ENCODE peak calls at places on chromosomes 16 and 17, in four cellular contexts. A, Y, D and X are unnamed samples.
A peak's percentile ranks its signal among the peaks of the same experiment; 100 is the strongest.

GRCh38 chr17:1753767-1754429 is 8.0 kb upstream of the SERPINF1 start:
- DNase-seq in D (no peak), A (no peak), Y (no peak), X (peak; percentile 67)

GRCh38 chr16:12092347-12092882 is 115.9 kb downstream of the SNX29 start:
- DNase-seq in Y (no peak), A (peak; percentile 48), D (no peak), X (no peak)

GRCh38 chr16:31094088-31094423 is 541 bp downstream of the VKORC1 start:
- DNase-seq in Y (no peak), D (no peak), A (no peak), X (peak; percentile 54)

GRCh38 chr17:48310748-48311213 is 119.2 kb downstream of the SKAP1 start:
- DNase-seq in A (no peak), Y (no peak), D (no peak), X (no peak)

GRCh38 chr17:43645765-43646481 is 15.8 kb downstream of the MEOX1 start:
- DNase-seq in D (no peak), A (peak; percentile 26), Y (no peak), X (peak; percentile 95)

GRCh38 chr17:43673516-43674323 is 12.0 kb upstream of the MEOX1 start:
- DNase-seq in D (peak; percentile 68), Y (peak; percentile 56), A (peak; percentile 90), X (peak; percentile 69)

GRCh38 chr17:73401911-73402310 is 90.1 kb upstream of the CDC42EP4 start:
- DNase-seq in A (no peak), D (peak; percentile 33), Y (peak; percentile 36), X (peak; percentile 65)

GRCh38 chr17:556431-556995 is 158.1 kb downstream of the VPS53 start:
- DNase-seq in A (no peak), Y (no peak), D (no peak), X (peak; percentile 40)

GRCh38 chr16:10081201-10081940 is 100.9 kb downstream of the GRIN2A start:
- DNase-seq in Y (no peak), D (no peak), A (no peak), X (no peak)

GRCh38 chr16:26111900-26112299 is 420.1 kb downstream of the HS3ST4 start:
- DNase-seq in A (no peak), Y (no peak), D (no peak), X (no peak)

GRCh38 chr17:20196314-20196713 is 187.2 kb downstream of the SPECC1 start:
- DNase-seq in D (no peak), Y (no peak), A (no peak), X (no peak)

GRCh38 chr16:56734429-56734828 is 4.5 kb downstream of the NUP93 start:
- DNase-seq in D (no peak), A (no peak), Y (no peak), X (no peak)
- H3K27ac ChIP-seq in D (no peak overlapping the region), A (no peak overlapping the region), Y (no peak overlapping the region), X (no peak overlapping the region)

GRCh38 chr17:34635876-34636275 is 56.5 kb downstream of the TMEM132E start:
- DNase-seq in D (no peak), Y (no peak), A (no peak), X (no peak)
- H3K4me3 ChIP-seq in D (no peak overlapping the region), Y (no peak overlapping the region), A (no peak overlapping the region), X (no peak overlapping the region)

GRCh38 chr17:7026471-7027115 is 3.7 kb downstream of the BCL6B start:
- DNase-seq in D (no peak), Y (no peak), A (no peak), X (peak; percentile 39)
- H3K27ac ChIP-seq in D (no peak overlapping the region), Y (no peak overlapping the region), A (no peak overlapping the region), X (peak overlapping the region; percentile 16)

GRCh38 chr16:399278-400019 is 2.2 kb upstream of the DECR2 start:
- DNase-seq in Y (no peak), A (no peak), D (no peak), X (no peak)

GRCh38 chr16:398551-399277 is 1.7 kb downstream of the NME4 start:
- DNase-seq in A (no peak), D (no peak), Y (no peak), X (no peak)

GRCh38 chr16:401468-402348 is at the start of gene DECR2:
- DNase-seq in D (peak; percentile 95), A (peak; percentile 80), Y (peak; percentile 98), X (peak; percentile 99)

GRCh38 chr16:397736-398332 is 835 bp downstream of the NME4 start:
- DNase-seq in A (peak; percentile 57), D (peak; percentile 60), Y (peak; percentile 52), X (peak; percentile 91)

DNA sequence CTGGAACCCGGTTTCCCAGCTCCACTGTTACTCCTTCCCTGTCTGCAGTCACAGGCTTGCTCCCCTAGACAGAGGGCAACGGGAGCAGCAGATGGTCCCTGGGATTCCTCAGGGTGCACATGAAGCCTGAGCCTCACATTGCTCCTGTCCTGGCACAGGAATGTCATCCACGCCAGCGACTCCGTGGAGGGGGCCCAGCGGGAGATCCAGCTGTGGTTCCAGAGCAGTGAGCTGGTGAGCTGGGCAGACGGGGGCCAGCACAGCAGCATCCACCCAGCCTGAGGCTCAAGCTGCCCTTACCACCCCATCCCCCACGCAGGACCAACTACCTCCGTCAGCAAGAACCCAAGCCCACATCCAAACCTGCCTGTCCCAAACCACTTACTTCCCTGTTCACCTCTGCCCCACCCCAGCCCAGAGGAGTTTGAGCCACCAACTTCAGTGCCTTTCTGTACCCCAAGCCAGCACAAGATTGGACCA is 1.6 kb upstream of the DECR2 start:
- DNase-seq in D (no peak), A (no peak), Y (no peak), X (peak; percentile 63)
- H3K4me3 ChIP-seq in D (no peak overlapping the region), A (peak overlapping the region; percentile 74), Y (no peak overlapping the region), X (no peak overlapping the region)

DNA sequence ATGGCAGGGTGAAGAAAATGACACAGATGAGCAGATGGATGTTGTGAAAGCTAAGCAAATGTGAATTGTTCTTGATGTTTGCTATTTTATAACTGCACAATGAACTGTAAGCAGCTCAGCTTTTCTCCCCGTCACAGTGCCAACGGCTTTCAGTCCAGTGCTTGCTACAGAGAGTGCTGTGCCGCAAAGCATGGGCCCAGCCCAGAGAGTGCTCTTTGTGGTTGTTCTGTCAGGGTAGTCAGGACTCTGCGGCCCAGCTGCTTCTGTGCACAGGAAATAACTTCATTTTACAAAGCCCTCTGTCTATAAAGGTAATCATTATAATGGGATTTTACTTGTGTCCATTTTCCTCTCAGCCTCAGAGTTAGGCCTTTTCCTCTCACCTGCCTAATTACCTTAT is 39.1 kb downstream of the CDRT15 start:
- DNase-seq in D (no peak), A (no peak), Y (peak; percentile 59), X (peak; percentile 35)
- H3K27ac ChIP-seq in D (no peak overlapping the region), A (no peak overlapping the region), Y (no peak overlapping the region), X (no peak overlapping the region)